ENCODE peak calls at places on chromosomes 4 and X, in seven cellular contexts. U is pancreas; D is cardiac fibroblast; V is lower lobe of right lung; Z is upper lobe of left lung; S is CD8-positive, alpha-beta T cell; F is Panc1. X is an unnamed sample.

GRCh38 chrX:1403228-1403627 is 11.3 kb upstream of the SLC25A6 start:
- DNase-seq in U (peak), D (no peak), V (peak), Z (no peak), S (no peak), F (no peak), X (no peak)

GRCh38 chr4:142977182-142977581 is 131.1 kb upstream of the INPP4B start:
- DNase-seq in U (no peak), D (no peak), V (no peak), Z (no peak), S (no peak), F (no peak), X (no peak)

GRCh38 chr4:107122736-107123135 is 86.6 kb upstream of the DKK2 start:
- DNase-seq in U (no peak), D (no peak), V (no peak), Z (no peak), S (no peak), F (no peak), X (no peak)

GRCh38 chr4:26762650-26763049 is 98.0 kb upstream of the STIM2 start:
- DNase-seq in U (no peak), D (peak), V (no peak), Z (no peak), S (no peak), F (no peak), X (peak)

GRCh38 chr4:6987566-6987920 is 55.6 kb upstream of the TADA2B start:
- DNase-seq in U (no peak), D (no peak), V (no peak), Z (no peak), S (no peak), F (no peak), X (peak)

GRCh38 chr4:155667538-155668511 is 1.2 kb downstream of the GUCY1A1 start:
- DNase-seq in U (peak), D (peak), V (peak), Z (peak), S (no peak), F (no peak), X (peak)

GRCh38 chrX:1390621-1391369 is 1.1 kb downstream of the SLC25A6 start:
- DNase-seq in U (peak), D (no peak), V (peak), Z (no peak), S (no peak), F (no peak), X (no peak)

GRCh38 chrX:55279832-55280231 is 15.1 kb upstream of the PAGE3 start:
- DNase-seq in U (no peak), D (no peak), V (no peak), Z (no peak), S (no peak), F (no peak), X (no peak)

GRCh38 chrX:129693343-129693742 is 38.6 kb upstream of the APLN start:
- DNase-seq in U (no peak), D (no peak), V (no peak), Z (no peak), S (no peak), F (no peak), X (no peak)

GRCh38 chrX:126820700-126821420 is 1.3 kb downstream of the PRR32 start:
- DNase-seq in U (no peak), D (no peak), V (no peak), Z (no peak), S (no peak), F (no peak), X (no peak)

GRCh38 chr4:3724319-3725231 is 41.6 kb upstream of the ADRA2C start:
- DNase-seq in U (no peak), D (no peak), V (no peak), Z (no peak), S (no peak), F (no peak), X (no peak)

GRCh38 chrX:154712781-154713391 is 38.0 kb downstream of the GAB3 start:
- DNase-seq in U (no peak), D (peak), V (no peak), Z (no peak), S (no peak), F (no peak), X (peak)

DNA sequence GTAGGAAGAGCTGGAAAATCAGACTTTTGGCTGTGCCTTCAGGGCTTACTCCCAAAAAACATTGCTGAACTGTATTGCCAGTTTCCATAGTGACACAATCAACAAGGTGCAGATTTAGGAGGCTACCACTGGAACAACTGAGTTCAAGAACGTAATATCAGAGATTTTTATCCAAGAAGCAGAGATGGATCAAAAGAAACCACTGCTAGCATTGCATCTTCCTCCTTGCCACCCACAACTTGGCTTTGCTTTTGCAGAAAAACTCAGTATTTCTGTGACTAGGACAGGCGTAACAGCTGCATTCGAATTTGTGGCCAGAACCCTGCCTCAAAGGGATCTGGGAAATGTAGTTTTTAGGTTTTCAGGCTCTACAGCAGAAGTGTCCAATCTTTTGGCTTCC is 27.8 kb upstream of the WDFY3 start:
- DNase-seq in U (no peak), D (peak), V (no peak), Z (no peak), S (no peak), F (no peak), X (no peak)
- H3K4me3 ChIP-seq in U (no peak), D (no peak), V (no peak), Z (no peak), S (no peak), F (no peak), X (no peak)

GRCh38 chrX:155857561-155857960 is 23.6 kb upstream of the VAMP7 start:
- DNase-seq in U (no peak), D (peak), V (no peak), Z (no peak), S (no peak), F (no peak), X (peak)
- TF ChIP-seq CTCF in U (no peak), D (peak), V (no peak), Z (no peak), S (no peak), F (peak), X (peak)

DNA sequence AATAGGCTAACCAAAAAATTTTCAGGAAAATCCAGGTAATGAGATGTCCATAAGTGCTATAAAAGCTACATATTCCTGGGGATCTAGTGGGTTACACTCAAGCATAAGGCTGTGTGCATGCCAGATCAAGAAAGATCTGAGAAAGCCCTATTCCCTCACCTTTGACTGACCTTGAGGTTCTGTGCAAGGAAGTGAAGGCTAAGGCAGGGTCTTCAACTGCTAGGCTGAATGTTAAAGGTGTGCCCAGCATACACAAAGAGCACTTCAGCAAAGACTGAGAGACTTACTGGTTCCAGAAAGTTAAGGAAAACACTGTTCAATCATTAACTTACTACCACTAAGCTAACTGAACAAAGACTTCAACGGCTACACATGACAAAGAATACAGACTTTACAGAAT is 269.7 kb downstream of the GPC3 start:
- DNase-seq in U (no peak), D (no peak), V (no peak), Z (no peak), S (no peak), F (no peak), X (no peak)
- H3K4me3 ChIP-seq in U (no peak), D (no peak), V (no peak), Z (no peak), S (no peak), F (no peak), X (no peak)

GRCh38 chr4:77308843-77309242 is 151.8 kb downstream of the CCNG2 start:
- DNase-seq in U (no peak), D (peak), V (no peak), Z (no peak), S (no peak), F (no peak), X (peak)
- TF ChIP-seq CTCF in U (no peak), D (peak), V (peak), Z (peak), S (no peak), F (peak), X (peak)

DNA sequence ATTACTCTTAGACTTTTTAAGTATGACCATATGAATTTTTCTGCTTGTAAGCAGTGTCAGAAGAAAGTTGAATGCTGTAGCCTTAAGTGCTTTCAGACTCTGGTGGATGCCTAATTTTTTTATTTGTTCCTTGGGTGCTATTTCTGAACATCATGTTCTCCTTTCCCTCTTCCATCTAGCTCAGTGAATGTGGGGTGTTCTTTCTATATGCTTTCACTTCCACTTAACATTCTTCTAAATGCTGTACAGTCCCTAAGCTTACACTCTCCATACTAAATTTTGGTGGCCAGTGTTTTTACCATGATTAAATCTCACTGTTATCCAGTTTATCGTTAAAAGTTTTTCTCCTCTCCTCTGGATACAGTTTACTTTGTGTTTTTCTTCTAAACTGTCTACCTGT is 3.6 kb downstream of the DCK start:
- DNase-seq in U (no peak), D (no peak), V (no peak), Z (no peak), S (no peak), F (no peak), X (no peak)
- H3K4me3 ChIP-seq in U (no peak), D (no peak), V (no peak), Z (no peak), S (peak), F (no peak), X (no peak)

DNA sequence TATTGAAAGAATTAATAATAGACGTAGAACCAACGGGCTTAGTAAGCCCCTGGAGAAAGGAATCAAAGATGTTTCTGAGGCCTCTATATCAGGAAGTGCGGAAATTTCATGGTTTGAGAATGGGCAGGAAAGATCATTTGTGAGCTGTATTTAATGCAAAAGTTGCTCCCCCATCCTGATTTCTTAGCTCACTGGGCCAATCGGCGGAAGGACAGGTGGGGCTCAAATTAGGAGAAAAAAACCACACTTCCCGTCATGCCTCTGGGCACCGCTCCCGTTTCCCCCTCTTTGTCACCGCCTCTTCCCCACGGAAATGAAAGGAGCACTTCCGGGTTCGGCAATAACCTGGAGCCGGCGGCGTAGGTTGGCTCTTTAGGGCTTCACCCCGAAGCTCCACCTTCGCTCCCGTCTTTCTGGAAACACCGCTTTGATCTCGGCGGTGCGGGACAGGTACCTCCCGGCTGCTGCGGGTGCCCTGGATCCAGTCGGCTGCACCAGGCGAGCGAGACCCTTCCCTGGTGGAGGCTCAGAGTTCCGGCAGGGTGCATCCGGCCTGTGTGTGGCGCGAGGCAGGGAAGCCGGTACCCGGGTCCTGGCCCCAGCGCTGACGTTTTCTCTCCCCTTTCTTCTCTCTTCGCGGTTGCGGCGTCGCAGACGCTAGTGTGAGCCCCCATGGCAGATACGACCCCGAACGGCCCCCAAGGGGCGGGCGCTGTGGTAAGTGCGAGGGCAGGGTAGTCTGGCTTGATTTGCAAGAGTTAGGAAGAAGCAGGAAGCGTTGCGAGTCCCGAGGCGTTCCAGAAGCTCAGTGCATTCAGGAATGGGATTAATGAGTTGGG is at the start of gene TMEM33:
- DNase-seq in U (peak), D (peak), V (peak), Z (peak), S (peak), F (peak), X (peak)
- TF ChIP-seq CTCF in U (no peak), D (peak), V (peak), Z (peak), S (no peak), F (no peak), X (peak)

DNA sequence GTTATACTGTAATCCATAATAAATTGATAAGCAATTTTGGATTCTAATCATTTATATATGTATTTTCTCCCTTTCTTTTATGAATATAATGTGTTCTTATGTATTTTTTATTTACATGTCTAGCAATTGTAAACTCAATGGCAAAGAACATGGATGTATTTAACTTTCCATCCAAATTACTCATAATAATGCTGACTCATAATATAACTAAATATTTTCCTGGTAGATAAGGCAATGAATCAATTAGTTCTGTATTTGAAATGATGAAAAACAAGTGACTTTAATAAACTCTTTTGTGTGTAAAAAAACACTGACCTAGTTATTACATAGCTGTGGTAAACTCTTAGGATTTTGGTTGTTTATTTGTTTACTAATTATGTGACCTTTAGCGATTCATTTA is 211.2 kb downstream of the DTHD1 start:
- DNase-seq in U (no peak), D (no peak), V (no peak), Z (no peak), S (no peak), F (no peak), X (no peak)
- H3K4me3 ChIP-seq in U (no peak), D (no peak), V (no peak), Z (no peak), S (no peak), F (no peak), X (no peak)